ENCODE peak calls at places on chromosomes 1 and 21, in four cellular contexts. G is NCI-H774, W is ACHN, E is NCI-H1436. T is an unnamed sample.

GRCh38 chr1:222167896-222168295 is 380.0 kb downstream of the HHIPL2 start:
- DNase-seq in G (no peak), W (no peak), E (no peak), T (no peak)

GRCh38 chr21:34365794-34366193 is 2.0 kb downstream of the KCNE2 start:
- DNase-seq in G (peak), W (no peak), E (no peak), T (no peak)

GRCh38 chr1:203327684-203328457 is 22.6 kb downstream of the BTG2 start:
- DNase-seq in G (peak), W (peak), E (peak), T (no peak)

GRCh38 chr1:241611063-241611462 is 29.1 kb downstream of the CHML start:
- DNase-seq in G (peak), W (peak), E (peak), T (no peak)

GRCh38 chr1:234998174-234998741 is 130.4 kb downstream of the TOMM20 start:
- DNase-seq in G (no peak), W (peak), E (no peak), T (no peak)

GRCh38 chr1:22600071-22600816 is 36.2 kb upstream of the C1QA start:
- DNase-seq in G (no peak), W (no peak), E (no peak), T (no peak)

GRCh38 chr1:90295534-90295933 is 300.6 kb downstream of the ZNF326 start:
- DNase-seq in G (no peak), W (no peak), E (no peak), T (no peak)

GRCh38 chr1:39819091-39819812 is 30.6 kb upstream of the BMP8B start:
- DNase-seq in G (no peak), W (no peak), E (no peak), T (peak)

GRCh38 chr1:156401175-156401574 is 32.2 kb downstream of the RHBG start:
- DNase-seq in G (no peak), W (no peak), E (no peak), T (no peak)

GRCh38 chr1:31027693-31028526 is 37.6 kb downstream of the PUM1 start:
- DNase-seq in G (no peak), W (no peak), E (no peak), T (no peak)

GRCh38 chr1:198970919-198971318 is 332.1 kb downstream of the PTPRC start:
- DNase-seq in G (no peak), W (no peak), E (no peak), T (no peak)

GRCh38 chr1:117826551-117827078 is 102.8 kb downstream of the GDAP2 start:
- DNase-seq in G (no peak), W (peak), E (no peak), T (peak)

GRCh38 chr1:73839922-73840321 is 358.1 kb downstream of the LRRIQ3 start:
- DNase-seq in G (no peak), W (peak), E (no peak), T (no peak)

GRCh38 chr21:29718081-29718815 is 221.5 kb downstream of the GRIK1 start:
- DNase-seq in G (peak), W (no peak), E (peak), T (no peak)

GRCh38 chr1:155307247-155307740 is 1.4 kb upstream of the FDPS start:
- DNase-seq in G (no peak), W (peak), E (no peak), T (no peak)

GRCh38 chr1:4062992-4063391 is 162.9 kb upstream of the C1orf174 start:
- DNase-seq in G (no peak), W (no peak), E (no peak), T (no peak)

GRCh38 chr1:12690156-12690555 is 25.8 kb upstream of the AADACL3 start:
- DNase-seq in G (no peak), W (no peak), E (no peak), T (no peak)

GRCh38 chr1:53128401-53128800 is 14.0 kb downstream of the SLC1A7 start:
- DNase-seq in G (no peak), W (no peak), E (no peak), T (no peak)

GRCh38 chr1:5990913-5991783 is 1.1 kb downstream of the NPHP4 start:
- DNase-seq in G (no peak), W (peak), E (no peak), T (peak)

GRCh38 chr21:41817228-41817627 is 50.4 kb upstream of the RIPK4 start:
- DNase-seq in G (peak), W (peak), E (peak), T (peak)

GRCh38 chr1:54342764-54343687 is 63.2 kb downstream of the SSBP3 start:
- DNase-seq in G (no peak), W (no peak), E (no peak), T (no peak)

GRCh38 chr1:19123837-19124236 is 86.2 kb downstream of the UBR4 start:
- DNase-seq in G (no peak), W (no peak), E (no peak), T (no peak)

GRCh38 chr1:85220756-85221166 is 19.9 kb upstream of the SYDE2 start:
- DNase-seq in G (no peak), W (no peak), E (no peak), T (no peak)

GRCh38 chr1:237012789-237013383 is 8.6 kb upstream of the MT1HL1 start:
- DNase-seq in G (peak), W (peak), E (no peak), T (peak)

GRCh38 chr1:201426395-201427310 is 5.1 kb upstream of the TNNI1 start:
- DNase-seq in G (no peak), W (no peak), E (no peak), T (no peak)

GRCh38 chr1:109776206-109776835 is 12.6 kb upstream of the EPS8L3 start:
- DNase-seq in G (no peak), W (no peak), E (no peak), T (no peak)

T was measured in body of pancreas.